ENCODE peak calls at places on chromosomes 13 and 19, in four cellular contexts. V is HEK293T, P is WERI-Rb-1, M is DMS153. K is an unnamed sample.

GRCh38 chr13:29136341-29136740 is 316.2 kb downstream of the MTUS2 start:
- DNase-seq in V (no peak), P (no peak), M (no peak), K (no peak)

GRCh38 chr13:106958690-106959089 is 390.8 kb upstream of the ARGLU1 start:
- DNase-seq in V (no peak), P (no peak), M (no peak), K (no peak)

GRCh38 chr13:85970727-85971126 is 171.5 kb upstream of the SLITRK6 start:
- DNase-seq in V (no peak), P (no peak), M (no peak), K (no peak)

GRCh38 chr19:850221-850978 is 1.7 kb upstream of the ELANE start:
- DNase-seq in V (no peak), P (peak; percentile 78), M (no peak), K (no peak)

GRCh38 chr13:47279956-47280355 is 383.1 kb upstream of the HTR2A start:
- DNase-seq in V (no peak), P (no peak), M (no peak), K (no peak)

GRCh38 chr13:37960427-37960826 is 90.9 kb upstream of the TRPC4 start:
- DNase-seq in V (peak; percentile 9), P (no peak), M (no peak), K (no peak)

GRCh38 chr19:15379996-15380647 is 535 bp upstream of the AKAP8 start:
- DNase-seq in V (peak; percentile 39), P (peak; percentile 89), M (peak; percentile 21), K (peak; percentile 71)

GRCh38 chr19:18809149-18809978 is 18.3 kb upstream of the COMP start:
- DNase-seq in V (no peak), P (no peak), M (no peak), K (no peak)

GRCh38 chr19:41265376-41266153 is 1.4 kb downstream of the HNRNPUL1 start:
- DNase-seq in V (no peak), P (no peak), M (no peak), K (no peak)

GRCh38 chr13:35923347-35923746 is 207.8 kb downstream of the DCLK1 start:
- DNase-seq in V (no peak), P (no peak), M (no peak), K (no peak)